ENCODE peak calls at places on chromosomes 1 and 21, in six cellular contexts. F is GM12878, M is right lobe of liver, S is B cell, Y is A549, P is left lobe of liver. V is an unnamed sample.

GRCh38 chr1:22711071-22711470 is 432 bp downstream of the EPHB2 start:
- ATAC-seq in M (no peak), S (no peak), Y (no peak), P (no peak), F (no peak), V (no peak)

GRCh38 chr1:84988588-84988987 is 8.3 kb downstream of the MCOLN2 start:
- ATAC-seq in P (no peak), F (peak; percentile 72), Y (no peak), M (no peak), S (peak; percentile 56), V (no peak)

GRCh38 chr1:30514945-30515344 is 208.4 kb downstream of the MATN1 start:
- ATAC-seq in M (no peak), Y (no peak), F (no peak), S (no peak), P (no peak), V (no peak)

GRCh38 chr1:76023669-76024407 is 50.7 kb upstream of the ST6GALNAC3 start:
- ATAC-seq in P (no peak), F (peak; percentile 34), Y (no peak), S (no peak), M (no peak), V (no peak)

GRCh38 chr1:53697671-53698380 is 41.1 kb downstream of the GLIS1 start:
- ATAC-seq in F (no peak), M (peak; percentile 26), P (no peak), Y (no peak), S (no peak), V (no peak)

GRCh38 chr1:218284377-218284916 is 646 bp upstream of the RRP15 start:
- ATAC-seq in M (peak; percentile 31), F (peak; percentile 39), S (no peak), Y (no peak), P (peak; percentile 35), V (peak; percentile 37)

GRCh38 chr1:16012590-16013219 is 5.1 kb downstream of the HSPB7 start:
- ATAC-seq in F (peak; percentile 73), S (peak; percentile 32), M (peak; percentile 79), Y (peak; percentile 30), P (peak; percentile 63), V (peak; percentile 66)

GRCh38 chr21:39251326-39251725 is 62.1 kb downstream of the BRWD1 start:
- ATAC-seq in M (no peak), S (no peak), Y (no peak), F (no peak), P (no peak), V (no peak)

GRCh38 chr1:116571215-116571919 is 541 bp upstream of the CD58 start:
- ATAC-seq in P (no peak), F (no peak), M (no peak), Y (peak; percentile 6), S (no peak), V (no peak)

GRCh38 chr1:26833432-26834405 is 7.2 kb downstream of the ZDHHC18 start:
- ATAC-seq in F (peak; percentile 88), S (peak; percentile 96), M (peak; percentile 5), Y (peak; percentile 29), P (no peak), V (peak; percentile 58)

GRCh38 chr1:64980745-64981601 is 14.6 kb upstream of the JAK1 start:
- ATAC-seq in S (no peak), Y (no peak), M (peak; percentile 51), P (no peak), F (no peak), V (peak; percentile 19)

GRCh38 chr1:192984058-192984457 is 75.1 kb downstream of the UCHL5 start:
- ATAC-seq in P (no peak), M (no peak), S (no peak), F (peak; percentile 44), Y (no peak), V (no peak)

GRCh38 chr1:227893696-227894305 is 53.9 kb downstream of the WNT9A start:
- ATAC-seq in Y (no peak), F (no peak), P (no peak), S (no peak), M (no peak), V (no peak)

GRCh38 chr1:231240531-231240882 is 505 bp upstream of the GNPAT start:
- ATAC-seq in M (peak; percentile 20), S (no peak), Y (peak; percentile 34), P (peak; percentile 33), F (peak; percentile 30), V (peak; percentile 21)

GRCh38 chr1:15026114-15026483 is 127.4 kb upstream of the TMEM51 start:
- ATAC-seq in P (no peak), M (no peak), Y (no peak), F (no peak), S (no peak), V (no peak)

GRCh38 chr1:85700422-85700821 is 7.8 kb downstream of the ZNHIT6 start:
- ATAC-seq in M (no peak), F (no peak), P (no peak), Y (no peak), S (no peak), V (no peak)

GRCh38 chr1:62809788-62810187 is 25.9 kb downstream of the ATG4C start:
- ATAC-seq in M (no peak), P (no peak), Y (no peak), F (peak; percentile 81), S (peak; percentile 48), V (no peak)

GRCh38 chr1:243473281-243474210 is 217.7 kb downstream of the SDCCAG8 start:
- ATAC-seq in F (no peak), S (no peak), Y (no peak), P (peak; percentile 43), M (peak; percentile 51), V (no peak)

GRCh38 chr1:165257969-165258459 is 98.5 kb downstream of the LMX1A start:
- ATAC-seq in S (no peak), Y (peak; percentile 92), M (peak; percentile 72), P (peak; percentile 87), F (peak; percentile 88), V (peak; percentile 80)